ENCODE peak calls at places on chromosomes 5 and 9, in nine cellular contexts. G is ascending aorta, E is kidney, P is body of pancreas, M is upper lobe of right lung, D is neural crest cell, T is upper lobe of left lung, Q is nephron progenitor cell, Z is HL-60. W is an unnamed sample.

GRCh38 chr5:41794478-41794877 is 75.7 kb downstream of the OXCT1 start:
- DNase-seq in G (peak), E (no peak), P (no peak), M (no peak), D (no peak), T (no peak), Q (no peak), Z (no peak), W (peak)

GRCh38 chr5:143473481-143473880 is 70.0 kb upstream of the NR3C1 start:
- DNase-seq in G (no peak), E (no peak), P (no peak), M (no peak), D (no peak), T (no peak), Q (no peak), Z (no peak), W (no peak)

GRCh38 chr5:150540615-150541396 is 32.9 kb downstream of the NDST1 start:
- DNase-seq in G (peak), E (peak), P (peak), M (no peak), D (no peak), T (peak), Q (no peak), Z (no peak), W (peak)

GRCh38 chr5:14407746-14408175 is 173.8 kb upstream of the OTULINL start:
- DNase-seq in G (no peak), E (no peak), P (peak), M (no peak), D (no peak), T (no peak), Q (no peak), Z (no peak), W (no peak)

GRCh38 chr5:55618318-55618717 is 83.6 kb upstream of the PLPP1 start:
- DNase-seq in G (no peak), E (no peak), P (no peak), M (no peak), D (no peak), T (no peak), Q (no peak), Z (no peak), W (no peak)

GRCh38 chr9:81162361-81162760 is 527.0 kb downstream of the TLE1 start:
- DNase-seq in G (no peak), E (no peak), P (no peak), M (no peak), D (no peak), T (no peak), Q (no peak), Z (no peak), W (no peak)

GRCh38 chr9:72665421-72665820 is 144.0 kb downstream of the TMC1 start:
- DNase-seq in G (no peak), E (no peak), P (no peak), M (no peak), D (no peak), T (no peak), Q (no peak), Z (no peak), W (peak)

GRCh38 chr9:137589441-137590122 is 730 bp downstream of the ZMYND19 start:
- DNase-seq in G (no peak), E (no peak), P (no peak), M (no peak), D (no peak), T (no peak), Q (peak), Z (no peak), W (no peak)

GRCh38 chr5:16617272-16617973 is 626 bp upstream of the RETREG1 start:
- DNase-seq in G (no peak), E (no peak), P (peak), M (no peak), D (no peak), T (no peak), Q (no peak), Z (no peak), W (no peak)

GRCh38 chr9:684055-684949 is 157.2 kb upstream of the DMRT1 start:
- DNase-seq in G (no peak), E (no peak), P (no peak), M (no peak), D (no peak), T (no peak), Q (peak), Z (no peak), W (no peak)

GRCh38 chr5:43305948-43306563 is 7.2 kb downstream of the HMGCS1 start:
- DNase-seq in G (no peak), E (no peak), P (peak), M (no peak), D (no peak), T (no peak), Q (no peak), Z (no peak), W (peak)

GRCh38 chr9:127608104-127608966 is 3.7 kb upstream of the STXBP1 start:
- DNase-seq in G (no peak), E (peak), P (peak), M (peak), D (peak), T (peak), Q (peak), Z (peak), W (no peak)

GRCh38 chr5:177302354-177303110 is 987 bp downstream of the RAB24 start:
- DNase-seq in G (no peak), E (no peak), P (peak), M (no peak), D (no peak), T (no peak), Q (no peak), Z (no peak), W (no peak)

GRCh38 chr9:34759432-34760134 is 49.6 kb upstream of the CCL21 start:
- DNase-seq in G (no peak), E (no peak), P (no peak), M (no peak), D (no peak), T (no peak), Q (no peak), Z (no peak), W (no peak)

GRCh38 chr5:149999866-150000260 is 591 bp downstream of the TIGD6 start:
- DNase-seq in G (no peak), E (no peak), P (no peak), M (no peak), D (no peak), T (no peak), Q (no peak), Z (no peak), W (no peak)

GRCh38 chr9:99112750-99113417 is 8.0 kb downstream of the TGFBR1 start:
- DNase-seq in G (no peak), E (no peak), P (no peak), M (no peak), D (no peak), T (no peak), Q (no peak), Z (no peak), W (no peak)

GRCh38 chr5:137148128-137148527 is 351.0 kb downstream of the SPOCK1 start:
- DNase-seq in G (no peak), E (no peak), P (no peak), M (no peak), D (no peak), T (no peak), Q (no peak), Z (no peak), W (no peak)

GRCh38 chr5:42547146-42547545 is 123.9 kb downstream of the GHR start:
- DNase-seq in G (no peak), E (no peak), P (no peak), M (no peak), D (no peak), T (no peak), Q (no peak), Z (no peak), W (no peak)

GRCh38 chr9:97703437-97704326 is 6.5 kb upstream of the XPA start:
- DNase-seq in G (peak), E (no peak), P (peak), M (no peak), D (no peak), T (no peak), Q (no peak), Z (no peak), W (peak)

GRCh38 chr5:132426525-132427138 is 57.1 kb downstream of the SLC22A5 start:
- DNase-seq in G (peak), E (peak), P (peak), M (peak), D (no peak), T (peak), Q (no peak), Z (peak), W (peak)

GRCh38 chr9:100426532-100427365 is at the start of gene MSANTD3:
- DNase-seq in G (peak), E (peak), P (peak), M (peak), D (peak), T (peak), Q (peak), Z (no peak), W (no peak)

GRCh38 chr9:104747245-104747564 is 278 bp upstream of the NIPSNAP3A start:
- DNase-seq in G (no peak), E (no peak), P (no peak), M (no peak), D (no peak), T (no peak), Q (no peak), Z (no peak), W (no peak)

GRCh38 chr5:10485897-10486296 is 44.2 kb downstream of the ROPN1L start:
- DNase-seq in G (no peak), E (no peak), P (no peak), M (no peak), D (no peak), T (no peak), Q (no peak), Z (no peak), W (no peak)

GRCh38 chr5:9156282-9156681 is 389.6 kb downstream of the SEMA5A start:
- DNase-seq in G (peak), E (no peak), P (peak), M (no peak), D (no peak), T (no peak), Q (peak), Z (peak), W (peak)

GRCh38 chr9:78668148-78668825 is 371.4 kb downstream of the PSAT1 start:
- DNase-seq in G (no peak), E (no peak), P (no peak), M (no peak), D (no peak), T (no peak), Q (no peak), Z (no peak), W (no peak)

GRCh38 chr9:99859395-99859980 is 37.8 kb downstream of the NR4A3 start:
- DNase-seq in G (no peak), E (no peak), P (no peak), M (no peak), D (peak), T (no peak), Q (peak), Z (no peak), W (no peak)

GRCh38 chr5:52015760-52016159 is 632.5 kb downstream of the ISL1 start:
- DNase-seq in G (no peak), E (no peak), P (peak), M (no peak), D (no peak), T (peak), Q (no peak), Z (no peak), W (no peak)

GRCh38 chr9:14096182-14096922 is 217.6 kb downstream of the NFIB start:
- DNase-seq in G (peak), E (no peak), P (peak), M (no peak), D (no peak), T (no peak), Q (no peak), Z (no peak), W (peak)

GRCh38 chr5:11719888-11720481 is 184.3 kb downstream of the CTNND2 start:
- DNase-seq in G (no peak), E (no peak), P (peak), M (no peak), D (peak), T (peak), Q (peak), Z (peak), W (no peak)

GRCh38 chr9:7901676-7902075 is 102.1 kb upstream of the DMAC1 start:
- DNase-seq in G (no peak), E (no peak), P (no peak), M (no peak), D (no peak), T (no peak), Q (no peak), Z (no peak), W (no peak)

GRCh38 chr5:41156739-41157138 is 56.6 kb downstream of the C6 start:
- DNase-seq in G (no peak), E (no peak), P (no peak), M (no peak), D (no peak), T (no peak), Q (no peak), Z (no peak), W (peak)

GRCh38 chr5:179414459-179415215 is 69.4 kb upstream of the ADAMTS2 start:
- DNase-seq in G (no peak), E (no peak), P (no peak), M (no peak), D (no peak), T (no peak), Q (no peak), Z (no peak), W (no peak)

GRCh38 chr5:178626484-178627258 is at the start of gene CLK4:
- DNase-seq in G (peak), E (peak), P (peak), M (peak), D (peak), T (peak), Q (peak), Z (peak), W (peak)

GRCh38 chr9:120327322-120327721 is 252.6 kb downstream of the CDK5RAP2 start:
- DNase-seq in G (no peak), E (no peak), P (peak), M (no peak), D (no peak), T (no peak), Q (no peak), Z (no peak), W (no peak)

GRCh38 chr9:120324461-120324860 is 255.5 kb downstream of the CDK5RAP2 start:
- DNase-seq in G (no peak), E (no peak), P (no peak), M (no peak), D (no peak), T (no peak), Q (no peak), Z (no peak), W (no peak)

GRCh38 chr9:120326076-120326693 is 253.8 kb downstream of the CDK5RAP2 start:
- DNase-seq in G (no peak), E (no peak), P (no peak), M (no peak), D (no peak), T (no peak), Q (no peak), Z (no peak), W (no peak)

GRCh38 chr9:120323125-120323524 is 256.8 kb downstream of the CDK5RAP2 start:
- DNase-seq in G (no peak), E (no peak), P (no peak), M (no peak), D (no peak), T (no peak), Q (no peak), Z (no peak), W (no peak)

GRCh38 chr9:120324996-120325642 is 254.8 kb downstream of the CDK5RAP2 start:
- DNase-seq in G (no peak), E (no peak), P (no peak), M (no peak), D (no peak), T (no peak), Q (peak), Z (no peak), W (no peak)
- TF ChIP-seq CTCF in G (no peak), E (no peak), P (no peak), M (no peak), D (peak), T (no peak), Q (peak), Z (no peak), W (no peak)

DNA sequence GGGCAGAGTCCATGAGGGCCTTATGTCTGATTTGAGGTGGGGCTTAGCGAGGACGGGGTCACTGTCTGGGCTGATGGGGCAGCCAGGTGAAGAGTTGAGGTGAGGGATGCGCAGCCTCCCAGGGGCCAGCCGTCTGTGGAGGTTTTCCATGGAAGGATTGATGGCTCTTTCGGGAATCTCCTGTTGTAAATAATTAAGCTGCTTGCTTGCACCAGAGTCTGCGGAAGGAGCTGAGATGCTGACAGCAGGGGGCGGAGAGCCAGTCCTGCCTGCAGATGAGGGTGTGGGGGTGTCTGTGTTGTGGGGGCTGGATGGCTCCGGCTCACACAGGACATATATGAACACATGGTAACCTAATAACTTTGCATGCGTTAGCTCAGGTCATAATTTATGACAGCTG is 36.6 kb upstream of the SEMA4D start:
- DNase-seq in G (no peak), E (no peak), P (no peak), M (no peak), D (no peak), T (no peak), Q (peak), Z (no peak), W (no peak)
- TF ChIP-seq CTCF in G (no peak), E (no peak), P (no peak), M (no peak), D (no peak), T (no peak), Q (no peak), Z (no peak), W (no peak)

GRCh38 chr9:130633336-130634190 is 30.8 kb upstream of the PRDM12 start:
- DNase-seq in G (no peak), E (no peak), P (no peak), M (peak), D (no peak), T (no peak), Q (no peak), Z (no peak), W (no peak)
- TF ChIP-seq CTCF in G (no peak), E (no peak), P (no peak), M (no peak), D (no peak), T (no peak), Q (no peak), Z (no peak), W (no peak)

GRCh38 chr9:69121155-69122085 is 52.7 kb upstream of the TJP2 start:
- DNase-seq in G (peak), E (peak), P (peak), M (peak), D (peak), T (peak), Q (peak), Z (no peak), W (no peak)
- TF ChIP-seq CTCF in G (no peak), E (no peak), P (no peak), M (no peak), D (no peak), T (no peak), Q (no peak), Z (no peak), W (no peak)

DNA sequence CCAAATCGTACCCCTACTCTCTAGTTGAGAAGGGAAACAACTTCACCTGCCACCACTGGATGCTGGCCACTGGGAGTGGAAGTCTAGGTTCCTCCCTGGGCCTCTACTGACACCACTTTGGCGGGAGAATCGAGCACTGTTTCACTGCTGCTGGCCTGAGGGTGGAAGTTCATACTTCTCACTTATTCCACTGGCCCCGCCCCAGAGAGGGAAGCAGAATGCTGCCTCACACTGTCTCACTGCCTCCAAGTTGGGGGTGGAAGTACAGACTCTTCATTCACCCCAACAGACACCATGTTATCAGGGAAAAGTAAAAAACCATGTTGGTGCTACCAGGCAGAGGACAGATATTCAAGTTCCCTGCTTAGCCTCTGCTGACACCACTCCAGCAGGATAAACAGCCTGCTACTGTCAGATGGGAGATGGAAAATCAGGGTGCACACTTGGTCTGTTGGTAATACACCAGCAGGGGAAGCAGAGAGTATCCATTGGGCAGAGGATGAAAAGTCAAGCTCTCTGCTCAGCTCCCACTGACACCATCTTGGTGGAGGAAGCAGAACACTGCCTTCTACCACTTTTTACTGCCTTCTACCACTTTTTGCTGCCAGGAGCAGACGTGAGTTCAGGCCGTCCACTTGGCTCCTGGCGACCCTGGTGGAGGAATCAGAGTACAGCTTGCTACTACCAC is 159.4 kb downstream of the SIL1 start:
- DNase-seq in G (no peak), E (no peak), P (no peak), M (no peak), D (no peak), T (no peak), Q (no peak), Z (no peak), W (no peak)
- TF ChIP-seq CTCF in G (no peak), E (no peak), P (no peak), M (no peak), D (peak), T (no peak), Q (no peak), Z (no peak), W (no peak)

GRCh38 chr9:124311283-124311682 is 53.5 kb downstream of the NEK6 start:
- DNase-seq in G (no peak), E (no peak), P (no peak), M (no peak), D (no peak), T (no peak), Q (no peak), Z (no peak), W (no peak)
- TF ChIP-seq CTCF in G (no peak), E (no peak), P (no peak), M (no peak), D (no peak), T (no peak), Q (no peak), Z (no peak), W (no peak)

GRCh38 chr5:97049175-97049574 is 93.2 kb downstream of the LIX1 start:
- DNase-seq in G (no peak), E (no peak), P (no peak), M (no peak), D (no peak), T (no peak), Q (no peak), Z (peak), W (no peak)

GRCh38 chr5:97047076-97047475 is 95.3 kb downstream of the LIX1 start:
- DNase-seq in G (no peak), E (no peak), P (no peak), M (no peak), D (no peak), T (no peak), Q (no peak), Z (no peak), W (no peak)

GRCh38 chr5:97044057-97044456 is 98.4 kb downstream of the LIX1 start:
- DNase-seq in G (no peak), E (peak), P (peak), M (no peak), D (no peak), T (peak), Q (peak), Z (no peak), W (no peak)

GRCh38 chr5:97043511-97043910 is 98.9 kb downstream of the LIX1 start:
- DNase-seq in G (no peak), E (no peak), P (no peak), M (no peak), D (no peak), T (no peak), Q (no peak), Z (no peak), W (no peak)

GRCh38 chr5:97046270-97046982 is 96.0 kb downstream of the LIX1 start:
- DNase-seq in G (no peak), E (no peak), P (no peak), M (no peak), D (no peak), T (no peak), Q (no peak), Z (no peak), W (no peak)
- TF ChIP-seq CTCF in G (no peak), E (no peak), P (no peak), M (no peak), D (no peak), T (no peak), Q (no peak), Z (no peak), W (no peak)

GRCh38 chr5:111551120-111551519 is 38.8 kb upstream of the STARD4 start:
- DNase-seq in G (no peak), E (no peak), P (no peak), M (no peak), D (no peak), T (no peak), Q (no peak), Z (no peak), W (no peak)
- TF ChIP-seq CTCF in G (no peak), E (no peak), P (no peak), M (no peak), D (no peak), T (no peak), Q (no peak), Z (no peak), W (no peak)

GRCh38 chr9:124776952-124777645 is at the start of gene OLFML2A:
- DNase-seq in G (no peak), E (peak), P (no peak), M (peak), D (peak), T (no peak), Q (peak), Z (no peak), W (no peak)
- TF ChIP-seq CTCF in G (no peak), E (no peak), P (no peak), M (peak), D (peak), T (peak), Q (peak), Z (peak), W (peak)